ENCODE peak calls at places on chromosomes 13 and 19, in five cellular contexts. N is H54; X is activated effector memory CD4-positive, alpha-beta T cell treated with Interleukin-2 at 50 U/mL for 16 hours; A is foreskin fibroblast; L is RPMI7951. G is an unnamed sample.

GRCh38 chr13:82878536-82878935 is 1003.7 kb downstream of the SLITRK1 start:
- DNase-seq in A (peak), N (no peak), L (peak), X (no peak), G (no peak)

GRCh38 chr19:39237200-39238184 is 7.3 kb downstream of the IFNL3 start:
- DNase-seq in A (no peak), X (no peak), L (peak), N (peak), G (peak)

GRCh38 chr19:2235396-2236284 is 489 bp downstream of the PLEKHJ1 start:
- DNase-seq in A (no peak), N (no peak), L (no peak), X (peak), G (peak)

GRCh38 chr19:34985249-34986022 is 14.7 kb upstream of the GRAMD1A start:
- DNase-seq in N (no peak), X (no peak), A (peak), L (peak), G (no peak)

GRCh38 chr13:44030615-44031014 is 150.9 kb downstream of the LACC1 start:
- DNase-seq in L (no peak), X (no peak), N (no peak), A (no peak), G (peak)

GRCh38 chr19:17777840-17778620 is 16.9 kb upstream of the B3GNT3 start:
- DNase-seq in N (peak), L (peak), A (peak), X (no peak), G (peak)

GRCh38 chr19:23762884-23763711 is 4.4 kb upstream of the ZNF681 start:
- DNase-seq in X (peak), A (no peak), L (peak), N (no peak), G (peak)

GRCh38 chr13:49629196-49629938 is 1.1 kb downstream of the ARL11 start:
- DNase-seq in N (no peak), L (no peak), A (no peak), X (no peak), G (no peak)

GRCh38 chr13:102295316-102296048 is 106.4 kb downstream of the FGF14 start:
- DNase-seq in N (no peak), L (no peak), X (no peak), A (peak), G (no peak)

GRCh38 chr13:113880651-113881611 is 17.1 kb upstream of the GAS6 start:
- DNase-seq in X (no peak), A (no peak), L (peak), N (no peak), G (no peak)

GRCh38 chr13:105778196-105778595 is 757.3 kb downstream of the EFNB2 start:
- DNase-seq in A (peak), L (peak), X (no peak), N (no peak), G (no peak)

GRCh38 chr19:41802770-41803169 is 6.4 kb downstream of the CEACAM3 start:
- DNase-seq in N (no peak), A (no peak), L (no peak), X (no peak), G (no peak)

GRCh38 chr13:75785130-75785529 is 149.0 kb downstream of the LMO7 start:
- DNase-seq in X (no peak), A (no peak), N (no peak), L (no peak), G (no peak)

GRCh38 chr19:17226002-17226933 is at the start of gene OCEL1:
- DNase-seq in N (peak), X (peak), L (peak), A (peak), G (peak)

GRCh38 chr19:33752018-33752790 is 44.5 kb upstream of the KCTD15 start:
- DNase-seq in N (no peak), A (no peak), X (no peak), L (no peak), G (no peak)

GRCh38 chr13:75787249-75787940 is 151.3 kb downstream of the LMO7 start:
- DNase-seq in X (no peak), A (peak), N (no peak), L (peak), G (no peak)

GRCh38 chr19:33794578-33795369 is 1.9 kb upstream of the KCTD15 start:
- DNase-seq in A (no peak), X (no peak), N (no peak), L (peak), G (no peak)

GRCh38 chr19:4913996-4914735 is 4.9 kb downstream of the UHRF1 start:
- DNase-seq in L (no peak), X (no peak), N (no peak), A (no peak), G (no peak)

GRCh38 chr13:50248537-50249521 is 233.6 kb downstream of the KCNRG start:
- DNase-seq in L (no peak), X (no peak), N (no peak), A (no peak), G (no peak)

GRCh38 chr19:2497186-2497585 is 21.3 kb downstream of the GADD45B start:
- DNase-seq in X (no peak), N (no peak), L (no peak), A (no peak), G (no peak)

GRCh38 chr13:104286566-104287290 is 1220.5 kb upstream of the SLC10A2 start:
- DNase-seq in X (no peak), L (no peak), N (no peak), A (no peak), G (no peak)

GRCh38 chr19:41871573-41872383 is 5.3 kb upstream of the CD79A start:
- DNase-seq in N (no peak), L (no peak), A (no peak), X (peak), G (no peak)

GRCh38 chr13:61414686-61415664 is 674 bp downstream of the PCDH20 start:
- DNase-seq in X (no peak), L (no peak), N (no peak), A (no peak), G (peak)

GRCh38 chr13:112117258-112117954 is 50.5 kb downstream of the SOX1 start:
- DNase-seq in L (no peak), N (no peak), A (no peak), X (no peak), G (no peak)